ENCODE peak calls at places on chromosomes 5 and 9, in four cellular contexts. One of them, this sample, is unnamed.

GRCh38 chr9:138024131-138024530 is 146.5 kb downstream of the CACNA1B start:
- DNase-seq in naive thymus-derived CD4-positive, alpha-beta T cell: no peak
- DNase-seq in A549: no peak
- DNase-seq in ascending aorta: peak
- DNase-seq in this sample: peak

GRCh38 chr5:170691623-170692022 is 91.9 kb upstream of the GABRP start:
- DNase-seq in naive thymus-derived CD4-positive, alpha-beta T cell: no peak
- DNase-seq in A549: no peak
- DNase-seq in ascending aorta: no peak
- DNase-seq in this sample: no peak

GRCh38 chr9:91560301-91560700 is 136.7 kb upstream of the NFIL3 start:
- DNase-seq in naive thymus-derived CD4-positive, alpha-beta T cell: no peak
- DNase-seq in A549: no peak
- DNase-seq in ascending aorta: no peak
- DNase-seq in this sample: no peak

GRCh38 chr9:123069010-123069481 is 35.6 kb downstream of the GPR21 start:
- DNase-seq in naive thymus-derived CD4-positive, alpha-beta T cell: no peak
- DNase-seq in A549: no peak
- DNase-seq in ascending aorta: no peak
- DNase-seq in this sample: no peak

GRCh38 chr9:127224178-127224882 is 40.2 kb upstream of the GARNL3 start:
- DNase-seq in naive thymus-derived CD4-positive, alpha-beta T cell: peak
- DNase-seq in A549: peak
- DNase-seq in ascending aorta: peak
- DNase-seq in this sample: peak

GRCh38 chr5:72612810-72613209 is 105.6 kb upstream of the ZNF366 start:
- DNase-seq in naive thymus-derived CD4-positive, alpha-beta T cell: no peak
- DNase-seq in A549: no peak
- DNase-seq in ascending aorta: no peak
- DNase-seq in this sample: no peak

GRCh38 chr5:113345261-113345940 is 89.4 kb downstream of the TSSK1B start:
- DNase-seq in naive thymus-derived CD4-positive, alpha-beta T cell: no peak
- DNase-seq in A549: no peak
- DNase-seq in ascending aorta: no peak
- DNase-seq in this sample: no peak

GRCh38 chr5:99605904-99606303 is 677.1 kb upstream of the CHD1 start:
- DNase-seq in naive thymus-derived CD4-positive, alpha-beta T cell: no peak
- DNase-seq in A549: no peak
- DNase-seq in ascending aorta: no peak
- DNase-seq in this sample: no peak

GRCh38 chr5:151739939-151740335 is 18.5 kb downstream of the ATOX1 start:
- DNase-seq in naive thymus-derived CD4-positive, alpha-beta T cell: no peak
- DNase-seq in A549: peak
- DNase-seq in ascending aorta: no peak
- DNase-seq in this sample: no peak

GRCh38 chr9:94761506-94761905 is 35.0 kb downstream of the AOPEP start:
- DNase-seq in naive thymus-derived CD4-positive, alpha-beta T cell: no peak
- DNase-seq in A549: no peak
- DNase-seq in ascending aorta: no peak
- DNase-seq in this sample: no peak